ENCODE peak calls at places on chromosomes 7 and 10, in four cellular contexts. One of them, this sample, is unnamed. For H3K4me1, the result is how much of the 10 kb centered on the place peaks cover.

GRCh38 chr10:78211476-78212110 is 177.9 kb downstream of the RPS24 start:
- DNase-seq in HepG2: peak
- DNase-seq in colonic mucosa: no peak
- DNase-seq in body of pancreas: peak
- DNase-seq in this sample: no peak

GRCh38 chr10:50577681-50578350 is 45.9 kb downstream of the SGMS1 start:
- DNase-seq in HepG2: no peak
- DNase-seq in colonic mucosa: peak
- DNase-seq in body of pancreas: peak
- DNase-seq in this sample: no peak

GRCh38 chr10:95330966-95331453 is 40.2 kb upstream of the PDLIM1 start:
- DNase-seq in HepG2: no peak
- DNase-seq in colonic mucosa: no peak
- DNase-seq in body of pancreas: no peak
- DNase-seq in this sample: no peak

GRCh38 chr10:131812012-131812403 is 88.8 kb upstream of the PPP2R2D start:
- DNase-seq in HepG2: no peak
- DNase-seq in colonic mucosa: no peak
- DNase-seq in body of pancreas: no peak
- DNase-seq in this sample: no peak

GRCh38 chr7:12158334-12159060 is 52.6 kb upstream of the TMEM106B start:
- DNase-seq in HepG2: peak
- DNase-seq in colonic mucosa: no peak
- DNase-seq in body of pancreas: no peak
- DNase-seq in this sample: no peak

GRCh38 chr10:132566892-132567291 is 29.3 kb downstream of the INPP5A start:
- DNase-seq in HepG2: no peak
- DNase-seq in colonic mucosa: no peak
- DNase-seq in body of pancreas: no peak
- DNase-seq in this sample: no peak

GRCh38 chr7:112453505-112454171 is 3.4 kb downstream of the IFRD1 start:
- DNase-seq in HepG2: no peak
- DNase-seq in colonic mucosa: no peak
- DNase-seq in body of pancreas: no peak
- DNase-seq in this sample: no peak

GRCh38 chr10:34222359-34222758 is 592.7 kb downstream of the PARD3 start:
- DNase-seq in HepG2: no peak
- DNase-seq in colonic mucosa: no peak
- DNase-seq in body of pancreas: no peak
- DNase-seq in this sample: no peak

GRCh38 chr10:71077143-71077581 is 135.2 kb upstream of the UNC5B start:
- DNase-seq in HepG2: no peak
- DNase-seq in colonic mucosa: no peak
- DNase-seq in body of pancreas: no peak
- DNase-seq in this sample: no peak

GRCh38 chr7:55794527-55794926 is 68.0 kb downstream of the SEPTIN14 start:
- DNase-seq in HepG2: no peak
- DNase-seq in colonic mucosa: no peak
- DNase-seq in body of pancreas: no peak
- DNase-seq in this sample: no peak

GRCh38 chr7:36131026-36131425 is 22.0 kb upstream of the EEPD1 start:
- DNase-seq in HepG2: no peak
- DNase-seq in colonic mucosa: no peak
- DNase-seq in body of pancreas: no peak
- DNase-seq in this sample: no peak

GRCh38 chr7:36128448-36129047 is 24.5 kb upstream of the EEPD1 start:
- DNase-seq in HepG2: peak
- DNase-seq in colonic mucosa: peak
- DNase-seq in body of pancreas: peak
- DNase-seq in this sample: no peak

GRCh38 chr7:36130236-36130945 is 22.7 kb upstream of the EEPD1 start:
- DNase-seq in HepG2: no peak
- DNase-seq in colonic mucosa: no peak
- DNase-seq in body of pancreas: no peak
- DNase-seq in this sample: no peak

GRCh38 chr7:36127075-36127740 is 25.8 kb upstream of the EEPD1 start:
- DNase-seq in HepG2: no peak
- DNase-seq in colonic mucosa: no peak
- DNase-seq in body of pancreas: peak
- DNase-seq in this sample: no peak

GRCh38 chr7:36129048-36129534 is 24.0 kb upstream of the EEPD1 start:
- DNase-seq in HepG2: peak
- DNase-seq in colonic mucosa: peak
- DNase-seq in body of pancreas: peak
- DNase-seq in this sample: no peak
- H3K4me3 ChIP-seq in HepG2: no peak
- H3K4me3 ChIP-seq in colonic mucosa: no peak
- H3K4me3 ChIP-seq in body of pancreas: no peak
- H3K4me3 ChIP-seq in this sample: no peak

DNA sequence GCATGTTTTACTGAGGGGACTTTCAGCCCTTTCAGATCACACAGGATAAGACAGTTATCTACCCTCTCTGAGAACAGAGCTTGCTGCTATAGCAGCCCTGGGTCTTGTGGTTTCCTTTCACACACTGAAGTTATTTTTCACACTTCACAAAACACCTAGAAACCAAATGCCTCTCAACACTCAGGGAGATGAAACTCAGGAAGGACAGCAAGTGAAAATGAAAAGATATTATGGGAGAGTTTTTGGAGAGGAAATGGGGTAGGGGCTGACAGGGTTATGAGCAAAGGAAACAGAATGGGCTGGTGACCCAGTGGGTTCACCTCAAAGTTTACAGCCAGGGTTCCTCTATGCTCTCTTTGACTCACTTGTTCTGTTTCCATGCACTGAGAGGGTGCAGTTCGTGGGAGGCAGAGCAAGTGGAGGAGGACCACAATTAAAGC is 17.0 kb upstream of the GIMAP2 start:
- DNase-seq in HepG2: no peak
- DNase-seq in colonic mucosa: no peak
- DNase-seq in body of pancreas: no peak
- DNase-seq in this sample: no peak
- H3K4me1 ChIP-seq in HepG2: under half
- H3K4me1 ChIP-seq in colonic mucosa: under half
- H3K4me1 ChIP-seq in body of pancreas: under half
- H3K4me1 ChIP-seq in this sample: half or more

DNA sequence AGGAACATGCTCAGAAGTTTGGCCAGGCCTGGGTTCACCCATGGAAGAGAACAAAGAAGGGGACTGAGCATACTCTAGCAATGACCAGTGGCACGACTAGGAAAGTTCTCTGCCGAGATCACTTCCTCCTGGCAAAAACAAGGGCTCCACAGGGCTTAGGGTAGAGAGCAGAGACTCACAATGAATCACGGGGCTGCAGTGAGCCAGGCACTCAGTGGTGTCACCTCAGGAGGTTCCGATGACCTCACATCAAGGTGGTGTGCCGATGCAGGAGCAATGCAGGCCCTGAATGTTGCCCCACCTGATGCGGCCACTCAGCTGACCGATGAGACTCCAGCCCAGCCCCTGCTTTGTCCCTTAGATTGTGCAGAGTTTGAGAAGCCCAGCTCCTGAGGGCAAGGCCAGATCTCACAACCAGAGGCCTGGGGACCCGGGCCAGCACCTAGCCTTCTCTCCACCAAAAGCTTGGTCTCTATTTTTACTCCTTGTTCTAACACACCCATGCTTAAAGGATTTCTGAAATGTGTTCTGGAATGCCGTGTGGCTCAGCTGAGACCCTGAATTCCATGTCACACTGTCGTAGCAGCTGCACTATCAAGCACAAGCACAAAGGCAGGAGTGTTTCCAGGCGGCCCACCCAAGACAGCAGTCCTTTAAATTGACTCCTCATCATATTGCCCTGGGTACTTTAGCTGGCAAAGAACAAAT is 60.9 kb downstream of the COBL start:
- DNase-seq in HepG2: no peak
- DNase-seq in colonic mucosa: no peak
- DNase-seq in body of pancreas: no peak
- DNase-seq in this sample: no peak
- H3K27ac ChIP-seq in HepG2: no peak
- H3K27ac ChIP-seq in colonic mucosa: no peak
- H3K27ac ChIP-seq in body of pancreas: peak
- H3K27ac ChIP-seq in this sample: no peak

GRCh38 chr7:28629216-28629848 is 217.0 kb downstream of the CREB5 start:
- DNase-seq in HepG2: no peak
- DNase-seq in colonic mucosa: peak
- DNase-seq in body of pancreas: no peak
- DNase-seq in this sample: no peak
- H3K4me3 ChIP-seq in HepG2: no peak
- H3K4me3 ChIP-seq in colonic mucosa: no peak
- H3K4me3 ChIP-seq in body of pancreas: no peak
- H3K4me3 ChIP-seq in this sample: no peak

GRCh38 chr7:158820656-158821055 is 8.7 kb downstream of the ESYT2 start:
- DNase-seq in HepG2: no peak
- DNase-seq in colonic mucosa: no peak
- DNase-seq in body of pancreas: no peak
- DNase-seq in this sample: no peak

GRCh38 chr7:158816995-158817394 is 12.3 kb downstream of the ESYT2 start:
- DNase-seq in HepG2: no peak
- DNase-seq in colonic mucosa: peak
- DNase-seq in body of pancreas: no peak
- DNase-seq in this sample: peak

GRCh38 chr7:158819571-158820203 is 9.6 kb downstream of the ESYT2 start:
- DNase-seq in HepG2: no peak
- DNase-seq in colonic mucosa: no peak
- DNase-seq in body of pancreas: no peak
- DNase-seq in this sample: no peak

GRCh38 chr7:158816271-158816670 is 13.0 kb downstream of the ESYT2 start:
- DNase-seq in HepG2: no peak
- DNase-seq in colonic mucosa: no peak
- DNase-seq in body of pancreas: no peak
- DNase-seq in this sample: no peak

DNA sequence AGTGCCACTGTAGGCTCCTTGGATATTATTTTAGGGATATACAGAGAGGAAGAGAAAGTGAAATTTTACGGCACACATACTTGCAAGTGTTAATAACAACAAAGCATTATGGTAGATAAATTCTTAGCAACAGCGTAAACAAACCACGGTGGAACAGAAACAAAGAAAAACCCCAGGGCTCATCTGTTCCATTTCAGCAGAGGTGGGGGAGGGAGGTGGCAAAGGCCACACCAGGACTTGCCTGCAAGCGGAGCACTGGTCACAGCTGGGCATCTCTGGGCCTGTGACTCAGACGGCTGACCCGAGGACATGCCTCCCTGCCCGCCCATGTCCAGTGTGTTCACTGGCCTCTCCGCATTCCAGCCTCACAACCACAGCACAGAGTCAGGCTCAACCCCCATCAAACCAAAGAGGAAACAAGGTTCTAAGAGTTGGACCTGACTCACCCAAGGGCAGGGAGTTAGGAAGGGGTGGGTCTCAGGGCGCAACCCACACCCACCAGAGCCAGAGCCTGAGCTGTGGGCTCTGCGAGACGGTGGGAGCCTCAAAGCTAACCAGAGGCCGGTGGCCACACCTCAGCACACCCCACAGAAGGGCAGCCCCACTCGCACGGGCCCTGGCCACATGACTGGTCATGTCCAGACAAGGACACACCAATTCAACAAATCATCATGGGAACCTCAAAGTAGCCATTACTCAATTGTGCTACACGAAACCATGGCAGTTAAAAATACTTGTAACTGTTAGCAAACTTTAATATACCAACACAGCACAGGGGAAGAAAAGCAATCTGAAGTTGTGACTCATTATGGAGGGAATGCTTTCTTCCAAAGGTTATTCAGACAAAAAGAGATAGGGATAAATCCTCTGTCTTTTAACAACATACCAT is 10.7 kb downstream of the ESYT2 start:
- DNase-seq in HepG2: peak
- DNase-seq in colonic mucosa: peak
- DNase-seq in body of pancreas: peak
- DNase-seq in this sample: peak
- H3K4me1 ChIP-seq in HepG2: half or more
- H3K4me1 ChIP-seq in colonic mucosa: under half
- H3K4me1 ChIP-seq in body of pancreas: half or more
- H3K4me1 ChIP-seq in this sample: half or more

DNA sequence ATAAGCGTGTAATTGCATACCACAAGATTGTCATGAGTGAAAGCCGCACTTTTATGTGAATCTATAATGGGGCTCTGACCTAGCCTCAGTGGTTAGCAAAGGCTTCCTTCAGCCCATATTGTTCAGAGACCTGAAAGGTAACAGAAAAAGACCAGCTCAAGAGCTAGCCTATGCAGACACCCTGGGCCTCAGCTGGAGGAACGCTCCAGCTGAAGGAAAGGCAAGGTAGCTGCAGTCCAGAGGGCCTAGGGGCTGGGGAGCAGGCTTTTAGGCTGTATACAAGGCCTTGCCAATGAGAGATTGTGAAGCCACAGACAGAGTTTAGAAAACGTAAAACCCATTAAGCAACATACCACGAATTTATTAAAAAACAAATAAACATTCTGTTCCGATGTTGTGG is 246.6 kb upstream of the GHITM start:
- DNase-seq in HepG2: no peak
- DNase-seq in colonic mucosa: no peak
- DNase-seq in body of pancreas: no peak
- DNase-seq in this sample: no peak
- H3K27ac ChIP-seq in HepG2: no peak
- H3K27ac ChIP-seq in colonic mucosa: no peak
- H3K27ac ChIP-seq in body of pancreas: no peak
- H3K27ac ChIP-seq in this sample: no peak

This sample was measured in naive thymus-derived CD4-positive, alpha-beta T cell.